ENCODE peak calls at places on chromosomes 12 and 14, in eight cellular contexts. P is SK-N-SH, F is HCT116, O is HepG2, K is Panc1, X is GM23338, T is GM12878, D is K562. I is an unnamed sample. For H3K4me1, the result is how much of the 10 kb centered on the place peaks cover.

GRCh38 chr14:29937116-29937515 is 9.5 kb upstream of the PRKD1 start:
- DNase-seq in P (no peak), F (no peak), O (no peak), K (no peak), X (no peak), T (no peak), D (no peak), I (peak)

GRCh38 chr14:38342803-38343202 is 86.9 kb upstream of the CLEC14A start:
- DNase-seq in P (no peak), F (no peak), O (no peak), K (no peak), X (no peak), T (no peak), D (no peak), I (no peak)

GRCh38 chr12:91422811-91423210 is 240.2 kb upstream of the DCN start:
- DNase-seq in P (no peak), F (no peak), O (no peak), K (no peak), X (no peak), T (no peak), D (no peak), I (no peak)

GRCh38 chr14:96309128-96309906 is 53.3 kb downstream of the BDKRB1 start:
- DNase-seq in P (no peak), F (no peak), O (peak), K (no peak), X (no peak), T (no peak), D (no peak), I (peak)

GRCh38 chr12:121793501-121793835 is at the start of gene RHOF:
- DNase-seq in P (peak), F (no peak), O (no peak), K (no peak), X (peak), T (no peak), D (peak), I (no peak)

GRCh38 chr12:57852620-57853509 is 6.3 kb upstream of the CTDSP2 start:
- DNase-seq in P (no peak), F (no peak), O (peak), K (no peak), X (peak), T (no peak), D (peak), I (no peak)

GRCh38 chr14:95290769-95291440 is 28.8 kb downstream of the CLMN start:
- DNase-seq in P (peak), F (no peak), O (no peak), K (no peak), X (peak), T (no peak), D (no peak), I (no peak)

GRCh38 chr12:52581481-52581880 is 7.8 kb upstream of the KRT74 start:
- DNase-seq in P (no peak), F (no peak), O (no peak), K (no peak), X (no peak), T (no peak), D (no peak), I (peak)

GRCh38 chr12:122006186-122006926 is 15.3 kb upstream of the BCL7A start:
- DNase-seq in P (no peak), F (no peak), O (no peak), K (no peak), X (no peak), T (no peak), D (no peak), I (no peak)

GRCh38 chr12:46920503-46920902 is 94.7 kb upstream of the SLC38A4 start:
- DNase-seq in P (no peak), F (no peak), O (no peak), K (no peak), X (no peak), T (no peak), D (no peak), I (no peak)

GRCh38 chr14:81519200-81519998 is 14.3 kb downstream of the SEL1L start:
- DNase-seq in P (no peak), F (no peak), O (no peak), K (no peak), X (no peak), T (peak), D (no peak), I (no peak)

GRCh38 chr12:122282066-122282465 is 15.8 kb upstream of the VPS33A start:
- DNase-seq in P (no peak), F (no peak), O (no peak), K (no peak), X (peak), T (no peak), D (no peak), I (no peak)

GRCh38 chr12:120820885-120821510 is 83.2 kb downstream of the SPPL3 start:
- DNase-seq in P (no peak), F (no peak), O (no peak), K (no peak), X (no peak), T (no peak), D (no peak), I (no peak)

GRCh38 chr12:98514984-98515367 is 414 bp upstream of the TMPO start:
- DNase-seq in P (peak), F (no peak), O (no peak), K (no peak), X (no peak), T (no peak), D (no peak), I (no peak)

GRCh38 chr14:105488781-105489606 is 2.1 kb upstream of the TEDC1 start:
- DNase-seq in P (no peak), F (no peak), O (no peak), K (no peak), X (no peak), T (no peak), D (no peak), I (no peak)

GRCh38 chr14:99589031-99589441 is 15.0 kb downstream of the CCDC85C start:
- DNase-seq in P (no peak), F (no peak), O (no peak), K (no peak), X (no peak), T (no peak), D (no peak), I (no peak)
- H3K4me1 ChIP-seq in P (half or more), F (under half), O (half or more), K (half or more), X (under half), T (under half), D (under half), I (half or more)

GRCh38 chr12:71594214-71594948 is 69.3 kb downstream of the ZFC3H1 start:
- DNase-seq in P (peak), F (peak), O (peak), K (no peak), X (no peak), T (no peak), D (peak), I (peak)
- TF ChIP-seq REST in P (no peak), F (no peak), O (no peak), K (no peak), X (no peak), T (no peak), D (no peak), I (no peak)

GRCh38 chr12:111448266-111448830 is 42.6 kb downstream of the SH2B3 start:
- DNase-seq in P (no peak), F (no peak), O (no peak), K (no peak), X (peak), T (no peak), D (no peak), I (no peak)
- H3K4me1 ChIP-seq in P (under half), F (under half), O (under half), K (half or more), X (under half), T (half or more), D (under half), I (under half)

GRCh38 chr12:105321125-105321524 is 9.4 kb upstream of the C12orf75 start:
- DNase-seq in P (no peak), F (no peak), O (no peak), K (no peak), X (no peak), T (no peak), D (no peak), I (no peak)
- TF ChIP-seq REST in P (no peak), F (no peak), O (no peak), K (no peak), X (no peak), T (no peak), D (no peak), I (no peak)

GRCh38 chr12:110105159-110105558 is 19.0 kb upstream of the IFT81 start:
- DNase-seq in P (no peak), F (no peak), O (no peak), K (no peak), X (no peak), T (no peak), D (no peak), I (no peak)
- H3K4me1 ChIP-seq in P (under half), F (under half), O (half or more), K (under half), X (under half), T (under half), D (under half), I (half or more)

GRCh38 chr12:22518067-22518719 is 26.1 kb downstream of the C2CD5 start:
- DNase-seq in P (no peak), F (no peak), O (no peak), K (no peak), X (no peak), T (no peak), D (no peak), I (peak)
- TF ChIP-seq REST in P (no peak), F (no peak), O (no peak), K (no peak), X (no peak), T (no peak), D (no peak), I (no peak)

GRCh38 chr14:68282479-68283377 is 463.1 kb downstream of the RAD51B start:
- DNase-seq in P (no peak), F (no peak), O (peak), K (no peak), X (no peak), T (peak), D (no peak), I (no peak)
- H3K4me1 ChIP-seq in P (under half), F (under half), O (half or more), K (under half), X (under half), T (half or more), D (under half), I (under half)

I was measured in A549.